ENCODE peak calls at places on chromosomes 4 and X, in six cellular contexts. E is H9, W is IMR-90, S is neuronal stem cell, B is H1, D is trophoblast cell. F is an unnamed sample.

GRCh38 chr4:25890653-25891485 is 23.2 kb upstream of the SMIM20 start:
- DNase-seq in E (peak), W (no peak), S (peak), B (peak), D (no peak), F (no peak)

GRCh38 chrX:43640481-43640880 is 15.6 kb upstream of the MAOA start:
- DNase-seq in E (no peak), W (no peak), S (no peak), B (no peak), D (no peak), F (no peak)

GRCh38 chr4:71380721-71381120 is 41.9 kb downstream of the SLC4A4 start:
- DNase-seq in E (no peak), W (peak), S (no peak), B (no peak), D (no peak), F (peak)

GRCh38 chrX:107738768-107739167 is 36.8 kb downstream of the TSC22D3 start:
- DNase-seq in E (no peak), W (no peak), S (no peak), B (no peak), D (no peak), F (no peak)

GRCh38 chrX:140762061-140762460 is 52.5 kb downstream of the LINC00632 start:
- DNase-seq in E (peak), W (peak), S (peak), B (peak), D (peak), F (peak)

GRCh38 chrX:23789386-23790146 is 6.6 kb downstream of the SAT1 start:
- DNase-seq in E (no peak), W (no peak), S (no peak), B (no peak), D (no peak), F (no peak)

GRCh38 chr4:172962564-172963353 is 205.9 kb upstream of the GALNT7 start:
- DNase-seq in E (no peak), W (peak), S (no peak), B (no peak), D (no peak), F (peak)

GRCh38 chr4:128582319-128582948 is 227.1 kb upstream of the JADE1 start:
- DNase-seq in E (no peak), W (peak), S (no peak), B (no peak), D (no peak), F (no peak)

GRCh38 chr4:165355900-165356300 is 22.9 kb upstream of the CPE start:
- DNase-seq in E (peak), W (peak), S (peak), B (no peak), D (peak), F (peak)

GRCh38 chr4:139873111-139873866 is 207.7 kb downstream of the MGST2 start:
- DNase-seq in E (no peak), W (peak), S (no peak), B (no peak), D (no peak), F (no peak)

GRCh38 chr4:173367285-173367684 is 3.5 kb upstream of the SAP30 start:
- DNase-seq in E (no peak), W (peak), S (no peak), B (no peak), D (no peak), F (no peak)

GRCh38 chr4:165477799-165478198 is 99.0 kb downstream of the CPE start:
- DNase-seq in E (no peak), W (no peak), S (no peak), B (no peak), D (no peak), F (no peak)

GRCh38 chr4:173522160-173522873 is 7.7 kb downstream of the HAND2 start:
- DNase-seq in E (peak), W (peak), S (no peak), B (peak), D (peak), F (peak)

GRCh38 chr4:89152972-89153371 is 41.6 kb downstream of the TIGD2 start:
- DNase-seq in E (no peak), W (no peak), S (no peak), B (no peak), D (no peak), F (no peak)

GRCh38 chr4:106583567-106583966 is 215.0 kb upstream of the GIMD1 start:
- DNase-seq in E (no peak), W (peak), S (no peak), B (no peak), D (peak), F (peak)

GRCh38 chr4:120709986-120710385 is 212.5 kb downstream of the PRDM5 start:
- DNase-seq in E (no peak), W (peak), S (no peak), B (no peak), D (no peak), F (peak)

GRCh38 chrX:46754450-46755075 is 4.4 kb downstream of the SLC9A7 start:
- DNase-seq in E (peak), W (no peak), S (no peak), B (no peak), D (peak), F (no peak)

GRCh38 chrX:57681341-57681740 is 1.3 kb upstream of the NLRP2B start:
- DNase-seq in E (no peak), W (no peak), S (no peak), B (no peak), D (no peak), F (no peak)

GRCh38 chr4:20532871-20533870 is 167.1 kb upstream of the PACRGL start:
- DNase-seq in E (no peak), W (peak), S (no peak), B (no peak), D (no peak), F (no peak)

GRCh38 chr4:168050002-168050401 is 42.3 kb upstream of the ANXA10 start:
- DNase-seq in E (no peak), W (no peak), S (no peak), B (no peak), D (no peak), F (no peak)

GRCh38 chrX:42269186-42269585 is 345.8 kb upstream of the CASK start:
- DNase-seq in E (no peak), W (peak), S (no peak), B (no peak), D (peak), F (peak)

GRCh38 chr4:118396881-118397666 is 44.3 kb upstream of the PRSS12 start:
- DNase-seq in E (no peak), W (peak), S (no peak), B (no peak), D (peak), F (no peak)

GRCh38 chrX:70174754-70175153 is 2.5 kb upstream of the DGAT2L6 start:
- DNase-seq in E (no peak), W (peak), S (no peak), B (no peak), D (no peak), F (no peak)

GRCh38 chr4:126251169-126251568 is 936.4 kb downstream of the FAT4 start:
- DNase-seq in E (no peak), W (no peak), S (no peak), B (no peak), D (no peak), F (no peak)

GRCh38 chr4:148289740-148290139 is 152.5 kb downstream of the NR3C2 start:
- DNase-seq in E (no peak), W (no peak), S (no peak), B (no peak), D (no peak), F (no peak)

GRCh38 chr4:174989791-174990190 is 71.6 kb downstream of the ADAM29 start:
- DNase-seq in E (no peak), W (no peak), S (no peak), B (no peak), D (no peak), F (no peak)

GRCh38 chrX:118552501-118552900 is 56.9 kb downstream of the DOCK11 start:
- DNase-seq in E (no peak), W (peak), S (no peak), B (no peak), D (peak), F (peak)

GRCh38 chr4:22712541-22712940 is 19.8 kb downstream of the GBA3 start:
- DNase-seq in E (no peak), W (no peak), S (no peak), B (no peak), D (no peak), F (no peak)

DNA sequence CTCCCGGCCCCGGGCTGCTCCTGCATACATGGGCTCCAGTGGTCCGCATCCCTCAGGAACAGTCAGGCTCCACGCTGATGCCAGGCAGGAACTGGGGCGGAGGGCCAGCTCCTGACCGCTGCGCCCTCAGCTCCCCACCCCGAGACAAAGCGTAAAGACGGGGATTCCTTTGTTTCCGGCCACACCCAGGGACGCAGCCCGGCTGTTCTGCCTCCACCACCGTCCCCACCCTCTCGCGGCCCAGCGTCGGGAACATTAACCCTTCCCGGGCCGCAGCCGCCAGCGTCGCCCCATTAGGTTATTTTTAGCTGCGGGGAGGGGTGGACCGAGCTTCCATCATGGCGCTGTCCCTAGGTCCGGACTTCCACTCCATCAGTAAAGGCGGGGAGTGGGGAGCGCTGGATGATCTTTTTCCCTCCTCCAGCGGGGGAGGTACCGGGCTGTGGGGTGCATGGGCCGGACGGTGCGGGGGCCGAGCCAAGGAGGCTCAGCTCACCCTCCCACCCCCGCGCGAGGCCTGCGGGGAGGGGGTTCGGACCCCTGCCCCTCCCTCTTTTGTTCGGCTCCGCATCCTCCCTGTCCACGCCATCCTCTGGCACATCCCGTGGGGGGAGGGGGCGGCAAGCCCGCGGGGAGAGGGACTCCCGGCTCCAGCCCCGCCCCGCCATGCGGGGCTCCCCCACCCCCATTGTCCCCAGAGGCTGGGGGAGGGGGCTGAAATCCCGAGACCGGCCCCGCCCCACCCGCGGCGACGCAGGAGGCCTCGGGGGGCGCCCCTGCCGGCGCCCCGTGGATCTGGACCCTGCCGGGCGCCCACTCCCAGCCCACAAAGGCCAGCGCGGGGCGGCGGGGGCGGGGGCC is 5.3 kb downstream of the CRMP1 start:
- DNase-seq in E (peak), W (no peak), S (no peak), B (peak), D (no peak), F (peak)
- H3K23ac ChIP-seq in E (no peak), W (no peak), S (peak), B (no peak), D (no peak), F (no peak)

DNA sequence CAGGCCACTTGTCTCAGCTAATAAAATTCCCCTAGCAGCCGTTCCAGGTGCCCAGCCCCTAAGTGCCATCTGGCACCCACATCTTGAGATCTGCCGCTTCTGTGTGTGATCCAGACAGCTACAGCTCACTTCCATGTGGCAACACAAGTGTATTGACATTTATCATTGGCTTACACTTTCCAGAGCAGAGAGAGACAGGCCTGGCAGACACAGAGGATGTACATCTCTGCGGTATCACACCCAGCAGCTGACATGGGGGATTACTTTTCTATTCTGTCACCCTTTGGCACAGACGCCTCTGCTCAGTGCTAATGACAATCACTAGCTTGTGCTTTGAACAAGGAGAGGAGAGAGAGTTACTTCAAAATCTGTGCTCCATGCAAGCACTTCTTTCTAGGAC is 195.9 kb downstream of the KDR start:
- DNase-seq in E (no peak), W (no peak), S (no peak), B (no peak), D (no peak), F (no peak)
- H2AFZ ChIP-seq in E (no peak), W (no peak), S (no peak), B (no peak), D (no peak), F (no peak)

GRCh38 chr4:151025759-151026158 is 10.7 kb upstream of the LRBA start:
- DNase-seq in E (no peak), W (no peak), S (no peak), B (no peak), D (no peak), F (no peak)

GRCh38 chr4:151034829-151035228 is 19.7 kb upstream of the LRBA start:
- DNase-seq in E (no peak), W (no peak), S (no peak), B (no peak), D (no peak), F (no peak)

GRCh38 chr4:151035321-151035720 is 20.2 kb upstream of the LRBA start:
- DNase-seq in E (no peak), W (no peak), S (no peak), B (no peak), D (peak), F (no peak)

GRCh38 chr4:151031831-151032605 is 16.9 kb upstream of the LRBA start:
- DNase-seq in E (no peak), W (peak), S (no peak), B (no peak), D (peak), F (peak)

GRCh38 chr4:151029537-151029936 is 14.5 kb upstream of the LRBA start:
- DNase-seq in E (no peak), W (no peak), S (no peak), B (no peak), D (no peak), F (no peak)
- H3K23ac ChIP-seq in E (no peak), W (no peak), S (no peak), B (no peak), D (no peak), F (no peak)

GRCh38 chr4:136186650-136187049 is 1345.6 kb downstream of the PCDH18 start:
- DNase-seq in E (no peak), W (no peak), S (no peak), B (no peak), D (no peak), F (no peak)
- H2AFZ ChIP-seq in E (no peak), W (no peak), S (no peak), B (peak), D (no peak), F (no peak)

GRCh38 chr4:4762909-4763814 is 96.3 kb upstream of the MSX1 start:
- DNase-seq in E (peak), W (peak), S (no peak), B (peak), D (peak), F (peak)
- H3K23ac ChIP-seq in E (no peak), W (no peak), S (no peak), B (no peak), D (no peak), F (peak)

DNA sequence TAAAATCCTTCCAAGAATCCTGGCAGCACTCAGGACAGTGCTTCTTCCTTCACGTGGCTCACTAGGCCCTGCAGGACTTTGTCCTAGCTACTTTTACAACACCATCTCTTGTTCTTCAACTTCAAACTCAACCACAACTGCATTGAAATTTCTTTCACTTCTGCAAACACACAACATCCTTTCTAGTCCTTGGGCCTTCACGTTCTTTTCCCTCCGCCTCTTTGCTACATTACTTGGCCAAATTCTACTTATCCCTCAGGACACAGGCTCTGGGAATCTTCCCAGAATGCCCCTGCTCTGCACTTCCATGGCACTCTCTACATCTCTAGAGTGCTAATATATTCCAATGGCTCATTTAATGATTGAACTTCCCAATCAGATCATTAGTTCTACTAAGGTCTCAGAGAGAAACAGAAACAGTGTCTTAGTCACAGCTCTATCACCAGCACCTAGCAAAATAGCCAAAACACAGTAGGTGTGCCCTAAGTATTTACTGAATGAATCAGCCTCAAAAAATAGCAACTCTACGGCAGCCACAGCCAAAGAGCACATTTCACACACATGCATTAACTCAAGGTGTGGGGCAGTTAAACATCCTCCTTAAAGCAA is 73.3 kb downstream of the MANBA start:
- DNase-seq in E (no peak), W (peak), S (no peak), B (no peak), D (peak), F (peak)
- H2AFZ ChIP-seq in E (no peak), W (no peak), S (no peak), B (no peak), D (no peak), F (no peak)

DNA sequence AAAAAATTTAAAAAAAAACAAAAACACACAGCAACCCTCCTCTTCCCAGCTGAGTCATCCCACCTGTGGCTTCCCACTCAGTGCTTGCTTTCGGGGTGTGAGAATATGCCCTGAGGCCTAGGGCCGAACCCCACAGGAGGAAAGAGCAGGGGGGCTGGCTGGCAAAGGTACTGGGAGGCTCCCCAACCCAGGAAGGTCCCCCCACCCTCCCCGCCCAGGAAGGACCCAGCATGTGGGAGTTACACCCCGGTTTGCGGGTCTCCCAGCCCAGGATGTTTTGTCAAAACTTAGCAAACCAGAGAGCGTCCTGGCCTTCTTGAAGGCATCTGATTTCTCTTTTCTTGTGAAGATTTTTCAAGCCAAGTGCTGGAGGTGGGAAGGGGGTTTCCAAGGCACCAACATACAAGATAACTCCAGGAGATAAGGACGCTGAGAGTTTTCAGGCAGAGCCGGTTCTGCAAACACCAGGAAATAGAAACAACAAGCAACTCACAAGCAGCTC is 25.7 kb upstream of the CSF2RA start:
- DNase-seq in E (peak), W (no peak), S (no peak), B (no peak), D (peak), F (no peak)
- H3K23ac ChIP-seq in E (no peak), W (no peak), S (no peak), B (no peak), D (no peak), F (no peak)

DNA sequence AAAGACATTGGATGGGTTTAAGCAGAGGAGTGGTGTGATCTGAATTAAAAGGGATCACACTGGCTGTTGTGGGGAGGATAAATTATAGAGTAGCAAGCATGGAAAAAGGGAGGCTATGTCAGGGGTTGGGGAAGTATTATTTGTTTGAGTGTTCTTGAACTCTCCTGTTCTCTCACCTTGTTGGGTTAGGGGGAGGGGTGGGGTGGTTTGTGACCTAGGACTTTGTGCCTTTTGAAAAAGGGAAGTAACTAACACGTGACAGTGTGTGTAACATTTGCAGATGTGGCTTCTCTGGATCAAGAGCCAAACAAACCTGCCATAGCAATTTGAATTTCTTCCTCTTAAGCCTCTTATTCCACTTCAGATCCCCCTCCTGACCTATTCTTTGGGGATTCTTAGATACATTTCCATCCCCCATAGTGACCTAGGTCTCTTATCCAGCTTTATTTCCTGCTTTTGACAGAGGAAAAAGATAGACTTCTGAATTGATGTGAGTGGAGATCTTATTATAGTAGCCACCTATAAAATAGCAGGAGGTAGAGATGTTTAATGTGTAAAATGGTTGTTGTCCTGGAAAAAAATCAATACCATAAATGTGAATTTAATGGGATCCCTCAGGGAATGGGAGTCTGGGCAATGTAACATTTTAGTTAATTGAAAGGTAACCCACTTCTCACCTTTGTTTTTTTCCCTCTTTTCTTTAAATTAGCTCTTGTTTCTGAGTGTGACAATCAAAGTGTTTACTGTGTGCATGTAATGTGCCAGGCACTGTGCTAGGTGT is 120.4 kb downstream of the CT47B1 start:
- DNase-seq in E (no peak), W (no peak), S (no peak), B (no peak), D (no peak), F (no peak)
- H2AFZ ChIP-seq in E (no peak), W (no peak), S (no peak), B (no peak), D (no peak), F (no peak)

F was measured in mesenchymal stem cell.